ENCODE peak calls at places on chromosomes 12 and 14, in nine cellular contexts. N, K, H, O, F, M, S, U and V are unnamed samples.

GRCh38 chr14:101705733-101706508 is 55.6 kb upstream of the PPP2R5C start:
- DNase-seq in N (peak), K (peak), H (peak), O (no peak), F (peak), M (peak), S (no peak), U (peak), V (no peak)

GRCh38 chr14:59630281-59630963 is 53.8 kb upstream of the CCDC175 start:
- DNase-seq in N (peak), K (no peak), H (peak), O (peak), F (peak), M (peak), S (peak), U (no peak), V (no peak)

GRCh38 chr12:107355004-107355565 is 261.7 kb upstream of the CRY1 start:
- DNase-seq in N (no peak), K (no peak), H (no peak), O (no peak), F (no peak), M (no peak), S (peak), U (no peak), V (no peak)

GRCh38 chr14:32381869-32382268 is 52.8 kb downstream of the AKAP6 start:
- DNase-seq in N (no peak), K (no peak), H (no peak), O (no peak), F (no peak), M (no peak), S (no peak), U (no peak), V (no peak)

GRCh38 chr14:24334431-24335271 is at the start of gene ADCY4:
- DNase-seq in N (no peak), K (no peak), H (no peak), O (peak), F (no peak), M (peak), S (no peak), U (peak), V (no peak)

GRCh38 chr12:64459388-64460024 is 7.6 kb downstream of the TBK1 start:
- DNase-seq in N (no peak), K (no peak), H (no peak), O (no peak), F (no peak), M (no peak), S (no peak), U (no peak), V (no peak)

GRCh38 chr12:105640780-105641179 is 310.3 kb downstream of the C12orf75 start:
- DNase-seq in N (no peak), K (no peak), H (peak), O (no peak), F (no peak), M (no peak), S (no peak), U (no peak), V (no peak)

GRCh38 chr12:13853471-13853870 is 127.9 kb downstream of the GRIN2B start:
- DNase-seq in N (no peak), K (no peak), H (no peak), O (no peak), F (no peak), M (no peak), S (no peak), U (no peak), V (no peak)

GRCh38 chr14:69945905-69946304 is 66.7 kb downstream of the SMOC1 start:
- DNase-seq in N (peak), K (no peak), H (no peak), O (no peak), F (no peak), M (no peak), S (no peak), U (no peak), V (no peak)

GRCh38 chr14:90587918-90588317 is 191.1 kb downstream of the CALM1 start:
- DNase-seq in N (no peak), K (peak), H (no peak), O (no peak), F (no peak), M (no peak), S (no peak), U (no peak), V (no peak)

GRCh38 chr12:49233842-49234526 is 30.9 kb upstream of the TUBA1C start:
- DNase-seq in N (peak), K (no peak), H (peak), O (no peak), F (peak), M (no peak), S (no peak), U (peak), V (peak)

GRCh38 chr12:3728686-3729085 is 24.2 kb downstream of the CRACR2A start:
- DNase-seq in N (no peak), K (no peak), H (no peak), O (no peak), F (no peak), M (no peak), S (no peak), U (no peak), V (no peak)

GRCh38 chr12:98084391-98084790 is 431.0 kb upstream of the TMPO start:
- DNase-seq in N (no peak), K (no peak), H (no peak), O (no peak), F (no peak), M (no peak), S (no peak), U (no peak), V (no peak)

GRCh38 chr12:50166776-50167025 is 468 bp downstream of the CERS5 start:
- DNase-seq in N (no peak), K (peak), H (peak), O (no peak), F (no peak), M (no peak), S (no peak), U (peak), V (no peak)

GRCh38 chr14:102050026-102050405 is 36.8 kb downstream of the HSP90AA1 start:
- DNase-seq in N (no peak), K (no peak), H (no peak), O (no peak), F (no peak), M (no peak), S (no peak), U (no peak), V (no peak)

GRCh38 chr12:115149685-115150378 is 465.9 kb upstream of the TBX3 start:
- DNase-seq in N (peak), K (no peak), H (peak), O (no peak), F (no peak), M (no peak), S (no peak), U (no peak), V (no peak)

GRCh38 chr14:80419769-80420168 is 208.5 kb upstream of the DIO2 start:
- DNase-seq in N (peak), K (no peak), H (peak), O (no peak), F (no peak), M (no peak), S (no peak), U (no peak), V (no peak)

GRCh38 chr12:98238513-98238912 is 276.9 kb upstream of the TMPO start:
- DNase-seq in N (peak), K (peak), H (peak), O (no peak), F (no peak), M (no peak), S (no peak), U (no peak), V (no peak)

GRCh38 chr14:21911877-21912276 is 238.3 kb upstream of the OR4E1 start:
- DNase-seq in N (no peak), K (no peak), H (no peak), O (no peak), F (no peak), M (no peak), S (no peak), U (no peak), V (no peak)

GRCh38 chr14:21915814-21916213 is 242.2 kb upstream of the OR4E1 start:
- DNase-seq in N (peak), K (no peak), H (no peak), O (no peak), F (no peak), M (no peak), S (no peak), U (no peak), V (no peak)

GRCh38 chr14:21917699-21918436 is 244.2 kb upstream of the OR4E1 start:
- DNase-seq in N (peak), K (peak), H (peak), O (peak), F (no peak), M (peak), S (peak), U (no peak), V (no peak)

GRCh38 chr14:21910260-21910659 is 236.6 kb upstream of the OR4E1 start:
- DNase-seq in N (no peak), K (no peak), H (no peak), O (no peak), F (no peak), M (no peak), S (no peak), U (no peak), V (no peak)

GRCh38 chr14:21913759-21914158 is 240.1 kb upstream of the OR4E1 start:
- DNase-seq in N (peak), K (peak), H (peak), O (peak), F (peak), M (peak), S (peak), U (peak), V (peak)
- TF ChIP-seq CTCF in N (peak), K (peak), H (peak), O (peak), F (peak), M (peak), S (peak), U (peak), V (peak)

GRCh38 chr12:128969480-128970055 is 116.3 kb downstream of the GLT1D1 start:
- DNase-seq in N (no peak), K (no peak), H (peak), O (peak), F (peak), M (peak), S (peak), U (no peak), V (peak)
- TF ChIP-seq CTCF in N (peak), K (peak), H (no peak), O (no peak), F (peak), M (no peak), S (peak), U (peak), V (peak)

GRCh38 chr14:91860238-91860637 is 7.1 kb downstream of the TC2N start:
- DNase-seq in N (no peak), K (no peak), H (no peak), O (no peak), F (no peak), M (no peak), S (no peak), U (no peak), V (no peak)

GRCh38 chr14:91862417-91862816 is 4.9 kb downstream of the TC2N start:
- DNase-seq in N (no peak), K (no peak), H (no peak), O (no peak), F (no peak), M (no peak), S (no peak), U (no peak), V (no peak)

GRCh38 chr14:91854327-91854934 is 12.9 kb downstream of the TC2N start:
- DNase-seq in N (no peak), K (no peak), H (no peak), O (no peak), F (no peak), M (no peak), S (no peak), U (no peak), V (no peak)

GRCh38 chr14:91861091-91861490 is 6.2 kb downstream of the TC2N start:
- DNase-seq in N (no peak), K (no peak), H (no peak), O (no peak), F (no peak), M (no peak), S (no peak), U (no peak), V (no peak)

GRCh38 chr14:91858536-91859275 is 8.6 kb downstream of the TC2N start:
- DNase-seq in N (peak), K (no peak), H (peak), O (no peak), F (no peak), M (no peak), S (no peak), U (no peak), V (no peak)
- TF ChIP-seq CTCF in N (no peak), K (no peak), H (no peak), O (no peak), F (no peak), M (no peak), S (peak), U (no peak), V (no peak)

GRCh38 chr12:123807002-123807401 is 44.9 kb downstream of the DNAH10 start:
- DNase-seq in N (no peak), K (no peak), H (no peak), O (no peak), F (no peak), M (no peak), S (no peak), U (no peak), V (no peak)

GRCh38 chr12:123798518-123798917 is 36.4 kb downstream of the DNAH10 start:
- DNase-seq in N (no peak), K (no peak), H (no peak), O (no peak), F (no peak), M (no peak), S (no peak), U (no peak), V (no peak)

GRCh38 chr12:123799227-123799626 is 37.1 kb downstream of the DNAH10 start:
- DNase-seq in N (no peak), K (no peak), H (no peak), O (no peak), F (no peak), M (no peak), S (no peak), U (no peak), V (no peak)

GRCh38 chr12:123805119-123805518 is 43.0 kb downstream of the DNAH10 start:
- DNase-seq in N (no peak), K (no peak), H (no peak), O (no peak), F (no peak), M (no peak), S (no peak), U (no peak), V (no peak)

GRCh38 chr12:123801573-123802178 is 39.6 kb downstream of the DNAH10 start:
- DNase-seq in N (peak), K (no peak), H (peak), O (no peak), F (no peak), M (no peak), S (no peak), U (no peak), V (no peak)
- TF ChIP-seq CTCF in N (peak), K (no peak), H (peak), O (peak), F (peak), M (no peak), S (no peak), U (no peak), V (peak)

GRCh38 chr12:132827763-132828703 is 636 bp downstream of the GOLGA3 start:
- DNase-seq in N (peak), K (peak), H (peak), O (peak), F (peak), M (no peak), S (peak), U (peak), V (no peak)
- TF ChIP-seq CTCF in N (no peak), K (no peak), H (no peak), O (no peak), F (no peak), M (no peak), S (no peak), U (no peak), V (no peak)

DNA sequence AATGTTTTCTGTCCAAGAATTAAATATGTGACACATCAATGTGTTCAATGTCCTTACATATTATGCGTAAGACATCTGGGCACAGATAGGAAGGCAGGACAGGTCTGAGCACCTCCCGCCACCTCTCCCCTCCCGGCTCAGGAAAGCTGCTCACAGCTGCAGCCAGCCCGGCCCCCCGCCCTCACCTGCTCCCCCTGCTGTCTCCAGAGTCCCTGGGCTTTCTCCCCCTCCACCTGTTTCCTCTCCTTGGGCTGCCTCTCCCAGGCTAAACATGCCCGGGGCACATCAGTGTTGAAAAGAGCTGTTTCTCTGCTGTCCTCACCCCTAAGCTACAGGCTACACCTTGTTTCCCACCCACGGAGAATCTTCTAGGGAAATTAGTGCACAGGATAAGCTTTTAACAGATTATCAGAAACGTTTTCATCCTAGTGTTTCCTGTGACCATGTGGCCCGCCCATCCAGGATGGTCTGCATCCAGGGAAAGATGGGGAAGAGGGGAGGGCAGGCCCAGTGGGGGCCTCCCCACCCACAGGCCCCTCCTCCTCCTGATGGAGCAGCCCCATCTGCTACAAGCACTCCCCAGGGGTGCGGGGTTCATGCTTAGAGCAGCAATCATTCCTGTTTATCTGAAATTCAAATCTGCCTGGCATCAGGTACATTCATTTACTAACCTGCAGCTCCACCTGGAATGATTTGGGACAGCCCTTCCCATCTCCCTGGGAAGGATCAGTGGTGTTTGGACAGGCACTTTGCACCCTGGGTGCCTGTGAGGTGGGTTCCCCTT is 273.8 kb upstream of the SFSWAP start:
- DNase-seq in N (no peak), K (no peak), H (no peak), O (no peak), F (no peak), M (peak), S (peak), U (no peak), V (no peak)
- TF ChIP-seq CTCF in N (no peak), K (no peak), H (no peak), O (no peak), F (no peak), M (no peak), S (no peak), U (no peak), V (no peak)

GRCh38 chr12:10607885-10608458 is 5.4 kb downstream of the MAGOHB start:
- DNase-seq in N (peak), K (no peak), H (peak), O (no peak), F (no peak), M (no peak), S (no peak), U (no peak), V (no peak)
- TF ChIP-seq CTCF in N (peak), K (no peak), H (peak), O (peak), F (no peak), M (no peak), S (no peak), U (no peak), V (no peak)

DNA sequence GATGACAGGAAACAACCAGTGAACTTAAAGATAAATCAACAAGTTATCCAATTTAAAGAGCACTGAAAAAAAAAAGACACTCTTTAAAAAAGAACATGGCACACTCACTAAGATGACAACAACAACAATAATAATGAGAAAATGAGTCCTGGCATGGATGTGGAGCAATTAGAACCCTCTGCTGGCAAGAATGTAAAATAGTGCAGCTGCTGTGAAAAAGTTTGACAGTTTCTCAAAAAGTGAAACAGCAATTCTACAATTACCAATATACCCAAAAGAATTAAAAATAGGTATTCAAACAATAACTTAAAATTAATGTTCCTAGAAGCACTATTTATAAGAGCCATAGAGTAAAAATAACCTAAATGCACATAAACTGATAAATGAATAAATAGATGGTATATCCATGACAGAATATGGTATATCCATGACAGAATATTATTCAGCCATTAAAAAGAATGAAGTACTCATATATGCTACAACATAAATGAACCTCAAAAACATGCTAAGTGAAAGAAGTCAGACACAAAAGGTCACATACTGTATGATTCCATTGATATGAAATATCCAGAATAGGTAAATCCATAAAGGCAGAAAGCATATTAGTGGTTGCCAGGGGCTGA is 49.1 kb upstream of the GPHB5 start:
- DNase-seq in N (no peak), K (no peak), H (no peak), O (no peak), F (no peak), M (no peak), S (no peak), U (no peak), V (no peak)
- TF ChIP-seq CTCF in N (no peak), K (no peak), H (no peak), O (no peak), F (no peak), M (no peak), S (no peak), U (no peak), V (no peak)

DNA sequence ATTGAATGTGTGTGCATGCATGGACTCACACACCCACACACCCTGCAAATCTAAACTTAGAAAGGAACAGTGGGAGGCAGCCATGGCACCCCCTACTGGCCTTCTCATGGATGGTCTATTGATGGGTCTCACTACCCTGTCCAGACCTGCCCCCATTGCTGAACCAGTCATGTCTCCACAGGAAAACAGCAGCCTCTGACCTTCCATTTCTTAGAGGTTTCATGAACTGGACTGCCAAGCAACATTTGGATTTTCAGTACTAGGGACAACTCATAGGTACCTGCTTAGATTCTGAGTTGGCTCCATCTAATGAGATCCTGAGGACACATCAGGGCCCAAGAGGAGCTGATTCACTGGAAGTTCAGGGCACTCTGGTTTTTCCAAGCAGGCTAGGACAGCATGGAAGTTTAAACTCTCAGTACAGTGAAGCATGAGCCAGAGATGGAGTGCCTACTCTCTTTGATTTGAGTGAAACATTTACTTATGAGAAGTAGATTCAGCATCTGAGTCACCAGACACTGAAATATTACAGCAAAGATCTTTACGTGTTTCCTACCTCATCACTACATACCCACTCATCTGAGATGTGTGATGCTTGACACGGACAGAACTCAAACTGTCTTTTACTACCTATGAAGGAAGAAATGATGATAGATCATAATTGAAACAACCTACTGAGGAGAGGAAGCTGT is 98.9 kb upstream of the PLEKHG7 start:
- DNase-seq in N (no peak), K (no peak), H (peak), O (no peak), F (no peak), M (no peak), S (no peak), U (no peak), V (no peak)
- TF ChIP-seq CTCF in N (peak), K (no peak), H (no peak), O (no peak), F (no peak), M (no peak), S (peak), U (no peak), V (no peak)